ENCODE peak calls at places on chromosomes 1 and 21, in eight cellular contexts. One of them, this sample, is unnamed.

GRCh38 chr21:25963186-25963585 is 207.4 kb downstream of the APP start:
- DNase-seq in HuH-7: no peak
- DNase-seq in epithelial cell of esophagus: peak; percentile 83
- DNase-seq in naive thymus-derived CD8-positive, alpha-beta T cell: no peak
- DNase-seq in NCI-H446 treated with DMSO at 0.1 percent for 48 hours: peak; percentile 59
- DNase-seq in GM12864: no peak
- DNase-seq in CD4-positive, alpha-beta memory T cell: no peak
- DNase-seq in WTC11: no peak
- DNase-seq in this sample: no peak

GRCh38 chr1:16615253-16616252 is 2.2 kb upstream of the NBPF1 start:
- DNase-seq in epithelial cell of esophagus: no peak
- DNase-seq in naive thymus-derived CD8-positive, alpha-beta T cell: no peak
- DNase-seq in NCI-H446 treated with DMSO at 0.1 percent for 48 hours: no peak
- DNase-seq in WTC11: peak; percentile 12
- DNase-seq in GM12864: no peak
- DNase-seq in HuH-7: no peak
- DNase-seq in CD4-positive, alpha-beta memory T cell: no peak
- DNase-seq in this sample: peak; percentile 1

GRCh38 chr1:201190005-201190404 is 619 bp upstream of the IGFN1 start:
- DNase-seq in GM12864: no peak
- DNase-seq in CD4-positive, alpha-beta memory T cell: no peak
- DNase-seq in WTC11: no peak
- DNase-seq in naive thymus-derived CD8-positive, alpha-beta T cell: no peak
- DNase-seq in HuH-7: no peak
- DNase-seq in epithelial cell of esophagus: no peak
- DNase-seq in NCI-H446 treated with DMSO at 0.1 percent for 48 hours: no peak
- DNase-seq in this sample: no peak

GRCh38 chr1:16082283-16083038 is 9.0 kb upstream of the FAM131C start:
- DNase-seq in naive thymus-derived CD8-positive, alpha-beta T cell: peak; percentile 47
- DNase-seq in WTC11: peak; percentile 92
- DNase-seq in CD4-positive, alpha-beta memory T cell: peak; percentile 55
- DNase-seq in GM12864: no peak
- DNase-seq in epithelial cell of esophagus: peak; percentile 70
- DNase-seq in HuH-7: peak; percentile 86
- DNase-seq in NCI-H446 treated with DMSO at 0.1 percent for 48 hours: peak; percentile 18
- DNase-seq in this sample: peak; percentile 50

GRCh38 chr1:19426294-19427086 is 58.8 kb downstream of the CAPZB start:
- DNase-seq in WTC11: no peak
- DNase-seq in HuH-7: no peak
- DNase-seq in GM12864: no peak
- DNase-seq in CD4-positive, alpha-beta memory T cell: no peak
- DNase-seq in NCI-H446 treated with DMSO at 0.1 percent for 48 hours: no peak
- DNase-seq in naive thymus-derived CD8-positive, alpha-beta T cell: no peak
- DNase-seq in epithelial cell of esophagus: no peak
- DNase-seq in this sample: no peak

GRCh38 chr1:221602866-221603265 is 139.0 kb downstream of the DUSP10 start:
- DNase-seq in GM12864: no peak
- DNase-seq in epithelial cell of esophagus: peak; percentile 66
- DNase-seq in CD4-positive, alpha-beta memory T cell: no peak
- DNase-seq in HuH-7: no peak
- DNase-seq in WTC11: no peak
- DNase-seq in NCI-H446 treated with DMSO at 0.1 percent for 48 hours: no peak
- DNase-seq in naive thymus-derived CD8-positive, alpha-beta T cell: no peak
- DNase-seq in this sample: no peak

GRCh38 chr1:228062812-228063211 is 19.7 kb upstream of the ARF1 start:
- DNase-seq in NCI-H446 treated with DMSO at 0.1 percent for 48 hours: no peak
- DNase-seq in GM12864: no peak
- DNase-seq in CD4-positive, alpha-beta memory T cell: no peak
- DNase-seq in HuH-7: no peak
- DNase-seq in naive thymus-derived CD8-positive, alpha-beta T cell: no peak
- DNase-seq in WTC11: no peak
- DNase-seq in epithelial cell of esophagus: no peak
- DNase-seq in this sample: no peak

GRCh38 chr21:38505654-38506523 is 7.6 kb upstream of the ERG start:
- DNase-seq in HuH-7: peak; percentile 24
- DNase-seq in epithelial cell of esophagus: peak; percentile 81
- DNase-seq in NCI-H446 treated with DMSO at 0.1 percent for 48 hours: peak; percentile 29
- DNase-seq in WTC11: no peak
- DNase-seq in GM12864: no peak
- DNase-seq in naive thymus-derived CD8-positive, alpha-beta T cell: no peak
- DNase-seq in CD4-positive, alpha-beta memory T cell: peak; percentile 1
- DNase-seq in this sample: no peak

GRCh38 chr1:193614817-193615216 is 428.4 kb upstream of the B3GALT2 start:
- DNase-seq in epithelial cell of esophagus: peak; percentile 90
- DNase-seq in GM12864: no peak
- DNase-seq in WTC11: no peak
- DNase-seq in HuH-7: no peak
- DNase-seq in NCI-H446 treated with DMSO at 0.1 percent for 48 hours: no peak
- DNase-seq in CD4-positive, alpha-beta memory T cell: no peak
- DNase-seq in naive thymus-derived CD8-positive, alpha-beta T cell: no peak
- DNase-seq in this sample: no peak

GRCh38 chr1:204760350-204761134 is 75.0 kb upstream of the LRRN2 start:
- DNase-seq in NCI-H446 treated with DMSO at 0.1 percent for 48 hours: peak; percentile 8
- DNase-seq in WTC11: no peak
- DNase-seq in CD4-positive, alpha-beta memory T cell: no peak
- DNase-seq in GM12864: no peak
- DNase-seq in HuH-7: no peak
- DNase-seq in epithelial cell of esophagus: peak; percentile 15
- DNase-seq in naive thymus-derived CD8-positive, alpha-beta T cell: no peak
- DNase-seq in this sample: no peak

GRCh38 chr1:193558491-193559028 is 372.1 kb upstream of the B3GALT2 start:
- DNase-seq in HuH-7: no peak
- DNase-seq in CD4-positive, alpha-beta memory T cell: no peak
- DNase-seq in epithelial cell of esophagus: peak; percentile 60
- DNase-seq in WTC11: no peak
- DNase-seq in naive thymus-derived CD8-positive, alpha-beta T cell: no peak
- DNase-seq in GM12864: no peak
- DNase-seq in NCI-H446 treated with DMSO at 0.1 percent for 48 hours: peak; percentile 66
- DNase-seq in this sample: no peak

GRCh38 chr1:240234477-240235225 is 143.0 kb downstream of the FMN2 start:
- DNase-seq in GM12864: no peak
- DNase-seq in epithelial cell of esophagus: peak; percentile 47
- DNase-seq in HuH-7: no peak
- DNase-seq in WTC11: no peak
- DNase-seq in naive thymus-derived CD8-positive, alpha-beta T cell: no peak
- DNase-seq in NCI-H446 treated with DMSO at 0.1 percent for 48 hours: no peak
- DNase-seq in CD4-positive, alpha-beta memory T cell: no peak
- DNase-seq in this sample: no peak

GRCh38 chr1:29800522-29800956 is 564.2 kb downstream of the PTPRU start:
- DNase-seq in epithelial cell of esophagus: peak; percentile 55
- DNase-seq in NCI-H446 treated with DMSO at 0.1 percent for 48 hours: no peak
- DNase-seq in naive thymus-derived CD8-positive, alpha-beta T cell: no peak
- DNase-seq in CD4-positive, alpha-beta memory T cell: no peak
- DNase-seq in WTC11: no peak
- DNase-seq in HuH-7: no peak
- DNase-seq in GM12864: no peak
- DNase-seq in this sample: no peak

GRCh38 chr1:154812911-154813816 is 56.9 kb downstream of the KCNN3 start:
- DNase-seq in CD4-positive, alpha-beta memory T cell: no peak
- DNase-seq in naive thymus-derived CD8-positive, alpha-beta T cell: no peak
- DNase-seq in HuH-7: no peak
- DNase-seq in GM12864: no peak
- DNase-seq in epithelial cell of esophagus: peak; percentile 84
- DNase-seq in WTC11: no peak
- DNase-seq in NCI-H446 treated with DMSO at 0.1 percent for 48 hours: no peak
- DNase-seq in this sample: no peak

GRCh38 chr1:223216482-223217205 is 73.6 kb upstream of the TLR5 start:
- DNase-seq in WTC11: no peak
- DNase-seq in HuH-7: no peak
- DNase-seq in epithelial cell of esophagus: no peak
- DNase-seq in NCI-H446 treated with DMSO at 0.1 percent for 48 hours: no peak
- DNase-seq in GM12864: no peak
- DNase-seq in naive thymus-derived CD8-positive, alpha-beta T cell: no peak
- DNase-seq in CD4-positive, alpha-beta memory T cell: no peak
- DNase-seq in this sample: no peak

GRCh38 chr1:200921571-200922110 is 26.9 kb downstream of the INAVA start:
- DNase-seq in CD4-positive, alpha-beta memory T cell: no peak
- DNase-seq in NCI-H446 treated with DMSO at 0.1 percent for 48 hours: no peak
- DNase-seq in epithelial cell of esophagus: no peak
- DNase-seq in HuH-7: no peak
- DNase-seq in GM12864: no peak
- DNase-seq in WTC11: no peak
- DNase-seq in naive thymus-derived CD8-positive, alpha-beta T cell: no peak
- DNase-seq in this sample: no peak

GRCh38 chr1:205229399-205229861 is 1.7 kb downstream of the TMCC2 start:
- DNase-seq in WTC11: peak; percentile 73
- DNase-seq in epithelial cell of esophagus: peak; percentile 71
- DNase-seq in CD4-positive, alpha-beta memory T cell: peak; percentile 69
- DNase-seq in HuH-7: peak; percentile 92
- DNase-seq in NCI-H446 treated with DMSO at 0.1 percent for 48 hours: peak; percentile 87
- DNase-seq in naive thymus-derived CD8-positive, alpha-beta T cell: peak; percentile 80
- DNase-seq in GM12864: peak; percentile 42
- DNase-seq in this sample: peak; percentile 53

GRCh38 chr21:42624936-42625335 is 28.5 kb upstream of the PDE9A start:
- DNase-seq in HuH-7: no peak
- DNase-seq in CD4-positive, alpha-beta memory T cell: no peak
- DNase-seq in naive thymus-derived CD8-positive, alpha-beta T cell: no peak
- DNase-seq in WTC11: no peak
- DNase-seq in GM12864: no peak
- DNase-seq in epithelial cell of esophagus: no peak
- DNase-seq in NCI-H446 treated with DMSO at 0.1 percent for 48 hours: no peak
- DNase-seq in this sample: no peak

GRCh38 chr1:31381394-31382287 is 8.8 kb upstream of the FABP3 start:
- DNase-seq in WTC11: no peak
- DNase-seq in HuH-7: no peak
- DNase-seq in CD4-positive, alpha-beta memory T cell: no peak
- DNase-seq in NCI-H446 treated with DMSO at 0.1 percent for 48 hours: peak; percentile 71
- DNase-seq in naive thymus-derived CD8-positive, alpha-beta T cell: no peak
- DNase-seq in epithelial cell of esophagus: peak; percentile 77
- DNase-seq in GM12864: no peak
- DNase-seq in this sample: no peak

GRCh38 chr1:99230695-99231094 is 33.6 kb upstream of the PLPPR4 start:
- DNase-seq in WTC11: no peak
- DNase-seq in epithelial cell of esophagus: no peak
- DNase-seq in HuH-7: no peak
- DNase-seq in CD4-positive, alpha-beta memory T cell: no peak
- DNase-seq in NCI-H446 treated with DMSO at 0.1 percent for 48 hours: no peak
- DNase-seq in naive thymus-derived CD8-positive, alpha-beta T cell: no peak
- DNase-seq in GM12864: no peak
- DNase-seq in this sample: no peak